ENCODE peak calls at places on chromosomes 2 and 18, in nine cellular contexts. G is NCI-H774; D is NCI-H1694 treated with DMSO at 0.1 percent for 48 hours; U is naive thymus-derived CD4-positive, alpha-beta T cell; E is ascending aorta; K is LoVo; L is brain pericyte; V is NCI-H2081; T is T-cell. O is an unnamed sample.

GRCh38 chr2:97950329-97951154 is 45.2 kb downstream of the TMEM131 start:
- DNase-seq in U (no peak), T (no peak), K (peak), D (no peak), G (no peak), V (no peak), L (no peak), E (no peak), O (peak)

GRCh38 chr2:178016612-178017011 is 56.0 kb downstream of the PDE11A start:
- DNase-seq in U (no peak), V (no peak), T (no peak), K (no peak), E (no peak), G (no peak), D (no peak), L (no peak), O (no peak)

GRCh38 chr2:8548065-8548870 is 133.6 kb upstream of the ID2 start:
- DNase-seq in G (no peak), D (no peak), V (no peak), U (no peak), E (no peak), K (no peak), L (no peak), T (no peak), O (no peak)

GRCh38 chr2:42230891-42231290 is 61.7 kb downstream of the EML4 start:
- DNase-seq in V (no peak), T (no peak), D (no peak), E (no peak), K (no peak), G (no peak), U (no peak), L (no peak), O (no peak)

GRCh38 chr18:62938006-62938405 is 222.7 kb downstream of the PHLPP1 start:
- DNase-seq in U (no peak), K (no peak), V (no peak), D (no peak), L (no peak), G (no peak), T (no peak), E (no peak), O (peak)

GRCh38 chr2:234410526-234410925 is 86.4 kb downstream of the ARL4C start:
- DNase-seq in T (no peak), U (no peak), E (no peak), L (no peak), V (no peak), G (no peak), D (no peak), K (no peak), O (no peak)

GRCh38 chr2:42132966-42133641 is 36.0 kb upstream of the EML4 start:
- DNase-seq in K (peak), L (peak), U (peak), D (peak), T (peak), G (peak), V (peak), E (peak), O (peak)

GRCh38 chr2:207143474-207144190 is 22.1 kb downstream of the KLF7 start:
- DNase-seq in E (peak), D (peak), T (peak), G (no peak), L (no peak), U (peak), V (no peak), K (no peak), O (peak)

GRCh38 chr2:232986155-232986554 is 26.9 kb downstream of the NGEF start:
- DNase-seq in D (no peak), U (no peak), G (no peak), E (no peak), K (no peak), L (no peak), T (no peak), V (no peak), O (no peak)

GRCh38 chr2:173432049-173432754 is 77.5 kb downstream of the CDCA7 start:
- DNase-seq in L (no peak), V (no peak), K (no peak), U (no peak), G (no peak), E (no peak), D (no peak), T (no peak), O (peak)

GRCh38 chr2:237708961-237709360 is 81.6 kb downstream of the LRRFIP1 start:
- DNase-seq in U (no peak), D (no peak), E (no peak), T (no peak), V (no peak), L (no peak), K (no peak), G (no peak), O (no peak)

GRCh38 chr2:15243762-15244161 is 317.4 kb downstream of the NBAS start:
- DNase-seq in T (no peak), L (no peak), U (no peak), G (no peak), K (peak), D (no peak), V (no peak), E (no peak), O (peak)

GRCh38 chr2:224426650-224427049 is 24.7 kb upstream of the FAM124B start:
- DNase-seq in K (no peak), E (no peak), L (no peak), T (no peak), V (no peak), G (no peak), U (no peak), D (no peak), O (no peak)

GRCh38 chr2:142591408-142591807 is 286.1 kb upstream of the KYNU start:
- DNase-seq in L (no peak), K (no peak), E (no peak), U (no peak), T (no peak), V (no peak), G (no peak), D (no peak), O (peak)

GRCh38 chr2:136175868-136176267 is 57.9 kb upstream of the CXCR4 start:
- DNase-seq in K (no peak), T (no peak), E (no peak), V (no peak), D (no peak), U (no peak), L (no peak), G (no peak), O (no peak)

GRCh38 chr2:64463784-64464183 is 9.8 kb downstream of the LGALSL start:
- DNase-seq in T (no peak), E (no peak), G (no peak), V (no peak), U (no peak), D (no peak), L (no peak), K (no peak), O (peak)

GRCh38 chr18:55275042-55275897 is 312.7 kb downstream of the TCF4 start:
- DNase-seq in E (peak), V (no peak), T (no peak), K (peak), D (no peak), U (no peak), L (no peak), G (no peak), O (peak)

GRCh38 chr2:36058953-36059352 is 296.6 kb upstream of the CRIM1 start:
- DNase-seq in K (no peak), T (no peak), G (no peak), L (no peak), V (no peak), D (no peak), U (no peak), E (no peak), O (no peak)

GRCh38 chr2:39119732-39120520 is 925 bp downstream of the SOS1 start:
- DNase-seq in K (peak), G (peak), E (peak), U (peak), D (peak), L (no peak), V (peak), T (peak), O (peak)

GRCh38 chr18:525066-525797 is 24.7 kb upstream of the COLEC12 start:
- DNase-seq in E (no peak), U (no peak), G (no peak), D (no peak), V (no peak), L (no peak), K (peak), T (no peak), O (peak)

GRCh38 chr2:241223211-241224067 is 35.0 kb downstream of the ANO7 start:
- DNase-seq in G (no peak), U (no peak), E (no peak), V (no peak), T (no peak), K (no peak), D (no peak), L (no peak), O (peak)

GRCh38 chr18:35688757-35689156 is 107.2 kb downstream of the GALNT1 start:
- DNase-seq in K (no peak), L (no peak), V (no peak), U (no peak), T (no peak), E (no peak), G (no peak), D (no peak), O (peak)

GRCh38 chr2:24768601-24769000 is 24.6 kb downstream of the PTRHD1 start:
- DNase-seq in E (no peak), T (no peak), L (no peak), G (no peak), V (no peak), K (no peak), U (no peak), D (no peak), O (no peak)

GRCh38 chr2:86297382-86298147 is 39.9 kb downstream of the REEP1 start:
- DNase-seq in T (no peak), E (no peak), G (no peak), L (no peak), D (no peak), K (no peak), U (peak), V (no peak), O (peak)

GRCh38 chr18:79973517-79973916 is 9.1 kb downstream of the HSBP1L1 start:
- DNase-seq in V (no peak), E (no peak), K (no peak), G (no peak), T (no peak), L (no peak), D (no peak), U (no peak), O (no peak)

GRCh38 chr2:81195774-81196382 is 891.3 kb upstream of the LRRTM1 start:
- DNase-seq in T (no peak), V (no peak), D (no peak), G (no peak), K (no peak), U (no peak), E (no peak), L (no peak), O (no peak)

GRCh38 chr2:126655500-126656310 is at the start of gene GYPC:
- DNase-seq in K (no peak), G (no peak), L (no peak), U (peak), D (no peak), V (no peak), T (no peak), E (peak), O (peak)

GRCh38 chr2:46394649-46395510 is 84.5 kb upstream of the TMEM247 start:
- DNase-seq in E (no peak), K (no peak), G (no peak), U (no peak), L (no peak), D (no peak), V (no peak), T (no peak), O (no peak)

GRCh38 chr2:64865073-64865830 is 123.9 kb upstream of the SLC1A4 start:
- DNase-seq in K (peak), L (no peak), U (peak), V (peak), G (peak), T (peak), D (peak), E (peak), O (peak)

GRCh38 chr2:88669371-88670214 is 21.9 kb upstream of the RPIA start:
- DNase-seq in D (peak), K (peak), G (peak), T (no peak), E (no peak), U (peak), L (no peak), V (peak), O (peak)

GRCh38 chr2:140288726-140289125 is 1508.5 kb upstream of the NXPH2 start:
- DNase-seq in U (no peak), L (no peak), E (no peak), K (no peak), D (no peak), V (no peak), G (no peak), T (no peak), O (no peak)